ENCODE peak calls at places on chromosomes 12 and 14, in nine cellular contexts. S, N, J, I, K, L, W, U and E are unnamed samples.

GRCh38 chr12:20426191-20426590 is 57.9 kb downstream of the PDE3A start:
- DNase-seq in J (no peak), K (no peak), S (no peak), N (no peak), L (no peak), I (no peak), W (no peak), U (no peak), E (no peak)

GRCh38 chr14:52876311-52876710 is 74.5 kb downstream of the FERMT2 start:
- DNase-seq in J (no peak), K (no peak), N (no peak), W (no peak), S (no peak), I (no peak), U (no peak), L (no peak), E (no peak)

GRCh38 chr12:52645982-52646381 is 6.0 kb downstream of the KRT2 start:
- DNase-seq in L (no peak), W (no peak), J (no peak), K (no peak), I (no peak), S (no peak), N (no peak), U (no peak), E (no peak)

GRCh38 chr14:34113051-34113511 is 162.2 kb upstream of the EGLN3 start:
- DNase-seq in S (no peak), L (no peak), J (no peak), U (no peak), K (no peak), N (no peak), W (no peak), I (no peak), E (no peak)

GRCh38 chr14:33642641-33643342 is 308.1 kb downstream of the EGLN3 start:
- DNase-seq in N (no peak), I (no peak), K (no peak), J (no peak), L (no peak), S (no peak), U (no peak), W (no peak), E (no peak)

GRCh38 chr12:130288201-130288600 is 49.5 kb upstream of the PIWIL1 start:
- DNase-seq in K (no peak), I (no peak), N (no peak), J (no peak), W (no peak), U (no peak), L (no peak), S (no peak), E (no peak)

GRCh38 chr12:94437303-94437702 is 22.4 kb downstream of the CEP83 start:
- DNase-seq in J (no peak), I (no peak), N (no peak), U (no peak), L (no peak), K (no peak), W (no peak), S (no peak), E (no peak)

GRCh38 chr14:99519347-99519881 is 38.2 kb downstream of the CCNK start:
- DNase-seq in S (no peak), I (no peak), J (no peak), K (no peak), N (no peak), L (no peak), W (no peak), U (no peak), E (no peak)

GRCh38 chr12:13691598-13691997 is 289.8 kb downstream of the GRIN2B start:
- DNase-seq in N (no peak), W (no peak), I (no peak), L (no peak), U (no peak), S (no peak), K (no peak), J (no peak), E (no peak)

GRCh38 chr14:72605096-72605920 is 288.6 kb downstream of the DPF3 start:
- DNase-seq in K (no peak), I (no peak), N (no peak), S (no peak), U (peak), L (no peak), W (no peak), J (no peak), E (no peak)

GRCh38 chr14:74333909-74334308 is 14.4 kb upstream of the VRTN start:
- DNase-seq in S (no peak), J (no peak), L (no peak), K (no peak), I (no peak), W (no peak), N (no peak), U (no peak), E (no peak)

GRCh38 chr14:97726661-97727060 is 929.5 kb downstream of the VRK1 start:
- DNase-seq in U (no peak), W (no peak), N (no peak), K (no peak), J (no peak), L (no peak), I (no peak), S (no peak), E (no peak)

GRCh38 chr12:65313704-65314317 is 35.3 kb downstream of the MSRB3 start:
- DNase-seq in S (no peak), J (no peak), K (no peak), I (no peak), W (no peak), U (no peak), N (no peak), L (no peak), E (no peak)

GRCh38 chr14:77219591-77219990 is 38.0 kb downstream of the TMEM63C start:
- DNase-seq in W (no peak), L (no peak), S (no peak), J (no peak), I (no peak), U (no peak), N (no peak), K (no peak), E (no peak)

GRCh38 chr12:69468237-69469026 is 1.8 kb upstream of the FRS2 start:
- DNase-seq in N (no peak), S (no peak), L (no peak), W (no peak), J (no peak), U (no peak), K (no peak), I (no peak), E (no peak)

GRCh38 chr14:87411370-87411769 is 581.6 kb downstream of the GALC start:
- DNase-seq in S (no peak), N (no peak), J (no peak), U (no peak), I (no peak), K (no peak), L (no peak), W (no peak), E (no peak)

GRCh38 chr12:15751741-15752140 is 37.4 kb downstream of the EPS8 start:
- DNase-seq in N (no peak), I (no peak), S (no peak), W (no peak), L (no peak), K (no peak), U (no peak), J (no peak), E (no peak)

GRCh38 chr14:98321838-98322237 is 950.2 kb downstream of the BCL11B start:
- DNase-seq in L (no peak), W (no peak), J (no peak), I (no peak), N (no peak), S (no peak), U (no peak), K (no peak), E (no peak)

GRCh38 chr14:26775765-26776577 is 178.1 kb upstream of the NOVA1 start:
- DNase-seq in W (no peak), S (no peak), I (no peak), J (no peak), U (no peak), L (peak), N (no peak), K (no peak), E (no peak)

GRCh38 chr14:69190191-69190590 is 1.1 kb upstream of the EXD2 start:
- DNase-seq in U (no peak), J (no peak), S (no peak), I (no peak), W (no peak), N (no peak), K (no peak), L (no peak), E (no peak)

GRCh38 chr12:107131832-107132616 is 38.7 kb upstream of the CRY1 start:
- DNase-seq in K (no peak), U (peak), L (no peak), N (peak), W (no peak), S (peak), I (no peak), J (peak), E (no peak)

GRCh38 chr12:113077057-113077858 is 20.7 kb downstream of the DTX1 start:
- DNase-seq in L (no peak), J (no peak), I (no peak), K (no peak), W (no peak), U (no peak), S (no peak), N (no peak), E (no peak)

GRCh38 chr14:99554184-99554583 is 49.8 kb downstream of the CCDC85C start:
- DNase-seq in K (no peak), W (no peak), N (no peak), L (no peak), U (no peak), I (no peak), J (no peak), S (no peak), E (no peak)

GRCh38 chr14:47539065-47539464 is 136.3 kb downstream of the MDGA2 start:
- DNase-seq in J (no peak), W (no peak), S (no peak), I (no peak), N (no peak), L (no peak), U (no peak), K (no peak), E (no peak)

GRCh38 chr12:93361159-93361919 is 16.4 kb upstream of the NUDT4 start:
- DNase-seq in I (no peak), K (no peak), L (no peak), N (no peak), W (no peak), J (no peak), U (no peak), S (no peak), E (no peak)

GRCh38 chr14:81681466-81681865 is 147.8 kb upstream of the SEL1L start:
- DNase-seq in J (no peak), U (no peak), W (no peak), L (no peak), N (no peak), S (no peak), K (no peak), I (no peak), E (no peak)

GRCh38 chr12:55720894-55721444 is 776 bp downstream of the RDH5 start:
- DNase-seq in L (peak), I (no peak), K (no peak), U (peak), W (no peak), N (no peak), S (no peak), J (no peak), E (no peak)

GRCh38 chr14:89836830-89837469 is 117.6 kb downstream of the EFCAB11 start:
- DNase-seq in K (no peak), S (no peak), W (no peak), J (no peak), L (no peak), U (no peak), I (no peak), N (no peak), E (no peak)

GRCh38 chr12:77189463-77189862 is 124.1 kb upstream of the E2F7 start:
- DNase-seq in S (no peak), K (no peak), U (no peak), J (no peak), I (no peak), L (no peak), N (no peak), W (no peak), E (no peak)

GRCh38 chr14:37197421-37198272 is at the start of gene MIPOL1:
- DNase-seq in L (peak), W (no peak), N (peak), K (no peak), I (peak), J (peak), S (no peak), U (peak), E (peak)

GRCh38 chr12:75889214-75889613 is 142.4 kb downstream of the PHLDA1 start:
- DNase-seq in N (peak), J (no peak), L (no peak), W (no peak), U (no peak), S (no peak), I (no peak), K (no peak), E (no peak)

GRCh38 chr14:102571478-102572042 is 20.9 kb upstream of the RCOR1 start:
- DNase-seq in U (no peak), K (no peak), W (no peak), L (no peak), I (no peak), S (no peak), J (no peak), N (no peak), E (no peak)

GRCh38 chr12:46562625-46563228 is 190.2 kb upstream of the SLC38A2 start:
- DNase-seq in N (no peak), S (no peak), K (no peak), W (no peak), J (no peak), I (no peak), L (peak), U (no peak), E (no peak)